ENCODE peak calls at places on chromosomes 3 and 15, in four cellular contexts. L, V, D and H are unnamed samples. For H3K9me3, the result is how much of the 10 kb centered on the place peaks cover.

GRCh38 chr3:5006755-5007202 is 27.5 kb downstream of the BHLHE40 start:
- DNase-seq in D (peak), L (no peak), V (no peak), H (peak)

GRCh38 chr3:188378786-188379185 is 224.8 kb downstream of the LPP start:
- DNase-seq in V (no peak), L (no peak), D (no peak), H (no peak)

GRCh38 chr3:31885235-31885634 is 95.8 kb downstream of the OSBPL10 start:
- DNase-seq in D (no peak), L (no peak), V (no peak), H (no peak)

GRCh38 chr15:76465728-76466127 is 129.2 kb downstream of the ISL2 start:
- DNase-seq in L (no peak), D (no peak), V (no peak), H (no peak)

GRCh38 chr3:39124876-39125836 is 17.7 kb downstream of the TTC21A start:
- DNase-seq in V (peak), D (no peak), L (peak), H (no peak)

GRCh38 chr3:138578141-138578540 is 15.9 kb downstream of the CEP70 start:
- DNase-seq in L (no peak), V (no peak), D (peak), H (no peak)

GRCh38 chr3:127037021-127037400 is 54.1 kb downstream of the PLXNA1 start:
- DNase-seq in L (no peak), V (no peak), D (no peak), H (no peak)

GRCh38 chr15:55853134-55853533 is 110.2 kb upstream of the PRTG start:
- DNase-seq in L (no peak), V (no peak), D (no peak), H (no peak)

GRCh38 chr3:46674031-46674592 is 19.4 kb downstream of the ALS2CL start:
- DNase-seq in L (no peak), V (no peak), D (peak), H (no peak)

GRCh38 chr3:41265823-41266273 is 66.5 kb downstream of the CTNNB1 start:
- DNase-seq in D (no peak), V (peak), L (peak), H (no peak)

DNA sequence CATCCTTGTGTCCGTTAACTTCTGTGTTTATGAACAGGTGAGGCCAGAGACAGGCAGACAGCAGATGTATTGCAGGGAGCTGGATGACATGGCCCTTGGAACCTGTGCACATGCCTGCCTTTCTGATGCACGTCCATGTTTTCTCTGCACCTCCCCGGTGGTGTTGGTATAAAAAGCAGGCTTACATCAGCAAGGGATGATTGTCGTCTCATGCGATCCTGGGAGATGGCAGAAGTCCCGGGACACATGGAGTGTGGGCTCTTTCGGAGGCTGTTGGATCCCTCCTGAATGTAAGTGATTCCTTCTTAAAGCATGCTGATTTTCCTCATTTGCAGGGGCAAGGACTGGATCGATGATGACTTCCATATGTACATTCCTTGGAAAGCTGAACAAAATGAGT is 134.8 kb downstream of the SNRPN start:
- DNase-seq in V (no peak), D (no peak), L (no peak), H (no peak)
- H3K9me3 ChIP-seq in V (under half), D (under half), L (under half), H (under half)

GRCh38 chr3:129908417-129908816 is 14.9 kb upstream of the TMCC1 start:
- DNase-seq in V (peak), L (no peak), D (no peak), H (no peak)
- H3K9me3 ChIP-seq in V (under half), L (under half), D (under half), H (under half)

GRCh38 chr15:22262613-22263020 is 182.3 kb downstream of the OR4M2 start:
- DNase-seq in V (no peak), D (peak), L (no peak), H (no peak)

GRCh38 chr15:22265961-22266360 is 185.6 kb downstream of the OR4M2 start:
- DNase-seq in D (no peak), L (no peak), V (no peak), H (no peak)

GRCh38 chr15:22259881-22260421 is 179.6 kb downstream of the OR4M2 start:
- DNase-seq in D (no peak), V (no peak), L (no peak), H (no peak)

GRCh38 chr15:22265056-22265945 is 185.0 kb downstream of the OR4M2 start:
- DNase-seq in L (no peak), V (no peak), D (no peak), H (no peak)

DNA sequence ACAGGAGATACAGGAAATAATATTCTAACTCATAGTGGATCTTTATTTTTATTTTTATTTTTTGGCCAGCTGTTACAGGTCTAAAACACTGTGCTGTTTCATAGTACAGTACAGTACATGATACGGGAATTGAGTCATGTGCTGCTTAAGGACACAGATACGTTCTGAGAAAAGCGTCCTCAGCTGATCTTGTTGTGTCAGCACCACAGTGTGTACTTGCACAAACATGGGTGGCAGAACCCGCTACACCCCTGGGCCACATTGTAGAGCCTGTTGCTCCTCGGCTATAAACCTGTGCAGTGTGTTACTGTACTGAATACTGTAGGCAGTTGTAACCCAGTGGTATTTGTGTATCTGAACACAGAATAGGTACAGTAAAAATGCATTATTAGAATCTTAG is 183.4 kb downstream of the OR4M2 start:
- DNase-seq in V (no peak), L (no peak), D (no peak), H (no peak)
- H3K9me3 ChIP-seq in V (under half), L (under half), D (under half), H (under half)

DNA sequence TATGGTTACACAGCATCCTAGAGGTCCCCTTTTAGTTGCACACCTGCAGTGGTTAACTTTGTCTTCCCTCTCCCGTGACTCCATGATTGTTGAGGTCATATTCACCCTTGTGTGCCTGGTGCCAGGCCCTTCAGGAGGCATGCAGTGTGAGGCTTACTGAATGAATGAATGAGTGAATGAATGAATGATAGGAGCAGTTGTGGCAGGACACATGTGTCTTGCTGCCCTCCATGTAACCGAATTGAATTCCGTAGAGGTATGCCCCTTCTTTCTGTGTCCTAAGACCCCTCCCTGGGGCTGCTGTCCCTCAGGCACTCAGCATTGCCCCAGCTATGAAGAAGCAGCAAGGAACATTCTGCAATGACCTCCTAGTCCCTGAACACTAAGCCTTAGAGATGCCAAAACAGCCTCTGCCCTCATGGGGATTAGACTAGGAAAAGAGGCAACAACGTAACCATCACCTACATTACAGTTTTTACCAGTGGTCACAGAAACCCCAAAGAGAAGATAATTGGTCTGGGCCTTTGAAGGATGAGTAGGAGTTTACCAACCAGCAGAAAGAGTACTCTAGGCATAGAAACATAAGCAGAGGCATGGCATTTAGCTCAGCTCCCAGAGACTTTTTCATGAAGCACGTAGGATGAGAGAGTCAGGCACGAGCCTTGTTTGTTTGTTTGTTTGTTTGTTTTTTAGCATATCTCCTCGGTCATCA is 22.5 kb upstream of the CPNE9 start:
- DNase-seq in D (no peak), V (no peak), L (no peak), H (no peak)
- H3K9me3 ChIP-seq in D (under half), V (under half), L (under half), H (under half)

GRCh38 chr15:26518885-26519284 is 254.0 kb downstream of the GABRB3 start:
- DNase-seq in L (no peak), V (no peak), D (no peak), H (no peak)

GRCh38 chr15:26521142-26521541 is 251.7 kb downstream of the GABRB3 start:
- DNase-seq in L (no peak), V (no peak), D (no peak), H (no peak)

GRCh38 chr15:26516102-26516980 is 256.5 kb downstream of the GABRB3 start:
- DNase-seq in L (no peak), D (no peak), V (no peak), H (no peak)
- H3K9me3 ChIP-seq in L (under half), D (under half), V (under half), H (under half)